ENCODE peak calls at places on chromosomes 7 and 10, in eight cellular contexts. R is lower lobe of right lung; H is left lobe of liver; A is heart right ventricle; U is Right ventricle myocardium superior; P is activated T-cell treated with anti-CD3 and anti-CD28 coated beads, Interleukin-2, amount 50 U/mL, for 72 hours; O is activated CD8-positive, alpha-beta memory T cell treated with anti-CD3 and anti-CD28 coated beads, Interleukin-2, amount 10 ng/mL, durations not matched to agents 7 days and 5 days; L is foreskin keratinocyte. G is an unnamed sample.

GRCh38 chr10:54402576-54402975 is 398.5 kb downstream of the PCDH15 start:
- ATAC-seq in R (no peak), H (no peak), A (no peak), U (no peak), P (no peak), O (no peak), L (no peak), G (no peak)

GRCh38 chr7:50628469-50629084 is 63.4 kb upstream of the DDC start:
- ATAC-seq in R (no peak), H (no peak), A (peak; percentile 49), U (peak; percentile 26), P (no peak), O (no peak), L (no peak), G (no peak)

GRCh38 chr10:98154076-98154475 is 19.6 kb downstream of the R3HCC1L start:
- ATAC-seq in R (peak; percentile 58), H (no peak), A (no peak), U (no peak), P (no peak), O (no peak), L (peak; percentile 57), G (no peak)

GRCh38 chr10:70906953-70907618 is 18.7 kb upstream of the PCBD1 start:
- ATAC-seq in R (no peak), H (no peak), A (no peak), U (peak; percentile 8), P (no peak), O (no peak), L (no peak), G (no peak)

GRCh38 chr10:27618906-27619305 is 114.8 kb downstream of the RAB18 start:
- ATAC-seq in R (no peak), H (no peak), A (no peak), U (no peak), P (no peak), O (no peak), L (no peak), G (no peak)

GRCh38 chr7:124397134-124397533 is 364.3 kb upstream of the TMEM229A start:
- ATAC-seq in R (no peak), H (no peak), A (no peak), U (no peak), P (no peak), O (no peak), L (no peak), G (no peak)

GRCh38 chr7:70836279-70836678 is 295.7 kb upstream of the GALNT17 start:
- ATAC-seq in R (no peak), H (no peak), A (no peak), U (no peak), P (no peak), O (no peak), L (no peak), G (no peak)

GRCh38 chr10:72353963-72354355 is 760 bp downstream of the DNAJB12 start:
- ATAC-seq in R (peak; percentile 22), H (peak; percentile 33), A (peak; percentile 33), U (peak; percentile 11), P (no peak), O (no peak), L (no peak), G (peak; percentile 8)

GRCh38 chr7:134290286-134290685 is 26.4 kb downstream of the SLC35B4 start:
- ATAC-seq in R (no peak), H (no peak), A (no peak), U (no peak), P (no peak), O (no peak), L (peak; percentile 92), G (peak; percentile 68)

GRCh38 chr10:26486304-26486703 is 48.2 kb downstream of the APBB1IP start:
- ATAC-seq in R (no peak), H (no peak), A (peak; percentile 63), U (peak; percentile 73), P (no peak), O (no peak), L (peak; percentile 84), G (no peak)

GRCh38 chr7:6409091-6409490 is 38.7 kb downstream of the DAGLB start:
- ATAC-seq in R (peak; percentile 5), H (no peak), A (peak; percentile 7), U (no peak), P (no peak), O (no peak), L (no peak), G (no peak)

GRCh38 chr10:90787906-90788491 is 69.8 kb downstream of the HTR7 start:
- ATAC-seq in R (peak; percentile 65), H (peak; percentile 93), A (no peak), U (peak; percentile 48), P (no peak), O (no peak), L (peak; percentile 61), G (peak; percentile 57)

GRCh38 chr10:95536017-95536416 is 25.2 kb downstream of the SORBS1 start:
- ATAC-seq in R (peak; percentile 28), H (no peak), A (peak; percentile 26), U (peak; percentile 13), P (no peak), O (no peak), L (no peak), G (no peak)

GRCh38 chr10:24579911-24580310 is 143.8 kb downstream of the ARHGAP21 start:
- ATAC-seq in R (no peak), H (no peak), A (no peak), U (no peak), P (no peak), O (no peak), L (no peak), G (no peak)

GRCh38 chr10:70106958-70107791 is 25.4 kb downstream of the AIFM2 start:
- ATAC-seq in R (no peak), H (peak; percentile 31), A (no peak), U (no peak), P (peak; percentile 48), O (peak; percentile 23), L (no peak), G (no peak)

GRCh38 chr10:68435803-68436202 is 28.7 kb upstream of the RUFY2 start:
- ATAC-seq in R (peak; percentile 69), H (no peak), A (no peak), U (no peak), P (no peak), O (no peak), L (no peak), G (no peak)

G was measured in esophagus mucosa.